ENCODE peak calls at places on chromosomes 4 and X, in four cellular contexts. R, O, U and M are unnamed samples.

GRCh38 chr4:151687021-151687640 is 73.7 kb downstream of the GATB start:
- DNase-seq in O (no peak), R (no peak), U (no peak), M (no peak)

GRCh38 chr4:145218251-145218650 is 37.9 kb upstream of the OTUD4 start:
- DNase-seq in U (no peak), O (no peak), R (no peak), M (no peak)

GRCh38 chr4:25180524-25181131 is 20.4 kb upstream of the SEPSECS start:
- DNase-seq in O (no peak), U (no peak), R (peak; percentile 20), M (no peak)

GRCh38 chrX:103817502-103817901 is 14.6 kb downstream of the RAB9B start:
- DNase-seq in R (no peak), U (peak; percentile 74), O (no peak), M (no peak)

GRCh38 chr4:106618920-106619319 is 250.3 kb upstream of the GIMD1 start:
- DNase-seq in U (no peak), R (no peak), O (no peak), M (no peak)

GRCh38 chrX:42220083-42220482 is 296.7 kb upstream of the CASK start:
- DNase-seq in R (no peak), O (no peak), U (no peak), M (no peak)

GRCh38 chr4:52925531-52925968 is 63.4 kb downstream of the RASL11B start:
- DNase-seq in U (no peak), O (no peak), R (no peak), M (no peak)

GRCh38 chr4:153649572-153649991 is 34.5 kb upstream of the TLR2 start:
- DNase-seq in R (no peak), O (no peak), U (no peak), M (no peak)

GRCh38 chrX:30488092-30488491 is 89.5 kb downstream of the TASL start:
- DNase-seq in R (no peak), O (no peak), U (no peak), M (no peak)

GRCh38 chrX:48493890-48494364 is 14.9 kb upstream of the PORCN start:
- DNase-seq in O (no peak), R (no peak), U (no peak), M (no peak)

GRCh38 chr4:103305355-103305754 is 107.2 kb upstream of the CENPE start:
- DNase-seq in R (no peak), O (no peak), U (no peak), M (no peak)

GRCh38 chr4:29390921-29391320 is 1329.2 kb upstream of the PCDH7 start:
- DNase-seq in U (no peak), O (no peak), R (no peak), M (no peak)

GRCh38 chr4:140851032-140851636 is 94.9 kb upstream of the TBC1D9 start:
- DNase-seq in O (no peak), R (peak; percentile 42), U (peak; percentile 84), M (no peak)

GRCh38 chrX:130378008-130378669 is 7.3 kb downstream of the GPR119 start:
- DNase-seq in R (no peak), O (no peak), U (no peak), M (no peak)

GRCh38 chr4:8370106-8370787 is 70.3 kb downstream of the ACOX3 start:
- DNase-seq in U (no peak), R (no peak), O (no peak), M (no peak)

GRCh38 chr4:121876070-121876469 is 5.8 kb upstream of the BBS7 start:
- DNase-seq in U (no peak), R (no peak), O (no peak), M (no peak)

GRCh38 chr4:183738081-183738673 is 79.1 kb downstream of the TRAPPC11 start:
- DNase-seq in O (no peak), R (no peak), U (no peak), M (no peak)
- TF ChIP-seq EP300 in O (no peak), R (no peak), U (no peak), M (no peak)

DNA sequence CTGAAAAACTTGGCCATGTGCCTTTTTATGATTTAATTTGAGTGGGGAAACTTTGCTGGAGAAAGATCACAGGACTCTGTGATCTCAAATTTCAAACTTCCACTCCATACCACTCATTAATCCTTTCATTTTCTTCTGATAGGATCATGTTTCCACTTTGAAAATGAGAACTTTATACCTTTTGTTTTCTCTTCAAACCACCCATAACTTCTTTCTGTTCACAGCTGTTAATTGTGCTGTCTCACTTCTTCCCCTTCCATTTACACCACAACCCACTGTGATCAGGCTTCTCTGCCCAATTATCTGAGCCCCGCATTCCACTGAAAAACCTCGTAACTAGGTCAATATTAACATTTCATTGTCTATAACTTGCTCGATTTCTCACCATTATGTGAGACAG is 47.0 kb upstream of the ARSJ start:
- DNase-seq in U (no peak), R (no peak), O (no peak), M (no peak)
- TF ChIP-seq EP300 in U (no peak), R (no peak), O (no peak), M (no peak)

DNA sequence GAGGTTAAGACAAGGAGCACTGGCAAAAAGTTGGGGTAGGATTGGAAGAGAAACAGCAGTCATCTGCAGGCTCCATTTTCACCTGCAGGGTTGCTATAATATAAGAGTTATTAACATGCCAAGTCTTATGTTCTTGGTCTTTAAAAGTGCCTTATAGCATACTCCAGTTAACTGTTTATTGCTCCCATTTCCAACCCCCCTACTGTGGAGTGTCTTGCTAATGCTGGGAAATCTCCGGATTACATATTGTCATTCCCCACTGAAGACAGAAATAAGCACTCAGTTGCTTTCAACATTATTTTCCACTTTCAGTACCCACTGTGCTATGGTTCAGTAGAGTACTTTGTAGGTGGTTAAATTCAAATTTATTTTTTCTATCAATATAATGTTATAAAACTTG is 1014.3 kb downstream of the RPA4 start:
- DNase-seq in U (no peak), O (no peak), R (no peak), M (no peak)
- TF ChIP-seq EP300 in U (no peak), O (no peak), R (no peak), M (no peak)

DNA sequence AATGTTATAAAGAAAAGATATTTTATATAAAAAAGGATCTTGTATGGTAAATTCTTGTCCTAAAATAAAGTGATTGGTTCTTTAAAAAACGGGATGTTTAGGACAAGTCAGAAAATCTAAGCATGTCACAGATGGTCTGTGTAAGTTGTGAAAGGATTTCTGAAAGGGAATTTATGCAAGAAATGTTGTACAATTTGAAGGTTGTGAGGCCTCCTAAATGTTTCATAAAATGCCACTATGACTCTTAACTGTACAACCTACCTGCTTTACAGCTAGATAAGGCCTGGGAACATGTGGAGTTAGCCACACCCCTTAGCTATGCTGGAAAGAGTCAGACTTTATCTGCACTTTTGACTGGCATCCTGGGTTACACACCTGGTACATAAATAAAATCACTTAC is 951.5 kb upstream of the POU3F4 start:
- DNase-seq in O (no peak), R (no peak), U (no peak), M (no peak)
- TF ChIP-seq EP300 in O (no peak), R (no peak), U (no peak), M (no peak)

DNA sequence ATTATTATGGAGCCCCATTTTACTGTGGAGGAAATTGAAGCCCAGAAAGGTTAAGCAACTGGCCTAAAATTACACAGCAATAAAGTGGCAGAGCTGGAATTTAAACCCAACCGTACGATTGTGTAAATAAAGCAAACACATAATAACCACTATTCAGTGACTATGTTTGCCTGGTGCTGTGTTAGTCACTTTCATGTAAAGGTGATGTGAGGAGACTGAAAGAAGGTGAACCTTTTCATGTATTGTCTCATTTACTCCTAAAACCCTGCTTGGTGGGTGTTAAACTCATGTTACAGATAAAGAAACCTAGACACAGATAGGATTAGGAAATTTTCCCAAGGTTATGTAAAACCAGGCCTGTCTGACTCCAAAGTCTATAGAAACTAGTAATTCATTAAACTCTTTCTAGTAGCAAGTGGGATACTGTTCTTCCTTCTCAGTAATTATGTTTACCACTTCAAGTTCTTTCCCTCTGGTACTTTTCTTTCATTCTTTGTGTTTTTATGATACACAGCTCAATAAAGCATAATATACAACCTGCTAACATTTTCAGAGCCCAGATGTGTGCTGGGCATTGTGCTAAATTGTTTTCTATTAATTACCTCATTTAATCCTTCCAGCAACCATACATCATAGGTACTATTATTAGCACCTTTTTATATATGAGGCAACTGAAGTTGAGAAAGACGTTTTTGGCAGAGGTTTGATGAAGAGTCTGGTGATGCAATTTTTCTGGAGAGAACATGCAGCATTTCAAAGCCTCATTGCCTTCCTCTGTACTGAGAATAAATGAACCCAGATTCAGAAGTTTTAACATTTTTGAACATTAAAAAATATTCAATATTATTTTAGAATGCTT is 202.7 kb downstream of the SPRY1 start:
- DNase-seq in O (no peak), R (no peak), U (peak; percentile 12), M (no peak)
- TF ChIP-seq EP300 in O (no peak), R (no peak), U (no peak), M (no peak)

GRCh38 chrX:46200423-46200822 is 344.8 kb downstream of the ZNF674 start:
- DNase-seq in U (no peak), R (no peak), O (no peak), M (no peak)
- TF ChIP-seq EP300 in U (no peak), R (no peak), O (no peak), M (no peak)

DNA sequence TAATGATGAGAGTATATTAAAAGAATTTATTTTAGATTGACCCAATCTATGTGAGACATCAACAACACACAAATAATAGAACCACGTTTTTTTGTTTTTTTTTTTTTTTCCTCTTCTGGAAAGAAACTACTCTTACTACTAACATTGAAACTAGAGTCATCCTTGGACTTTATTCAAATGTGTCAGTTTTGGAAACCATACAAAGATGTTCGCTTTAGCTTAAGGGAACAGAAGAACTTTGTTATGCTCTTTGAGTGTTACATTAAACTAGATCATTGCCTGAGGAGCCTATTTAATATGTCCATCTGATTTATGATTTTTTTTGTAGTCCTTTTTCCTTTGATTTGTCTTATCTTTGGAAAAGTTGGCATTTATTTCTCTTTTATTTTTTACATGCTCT is 166.7 kb downstream of the RPA4 start:
- DNase-seq in R (no peak), O (no peak), U (no peak), M (no peak)
- TF ChIP-seq EP300 in R (no peak), O (no peak), U (no peak), M (no peak)